ENCODE peak calls at places on chromosomes 12 and 14, in five cellular contexts. One of them, this sample, is unnamed.

GRCh38 chr14:72879431-72879830 is 14.5 kb downstream of the DPF3 start:
- DNase-seq in fibroblast of pulmonary artery: no peak
- DNase-seq in glomerular endothelial cell: no peak
- DNase-seq in ecto neural progenitor cell: no peak
- DNase-seq in frontal cortex: no peak
- DNase-seq in this sample: no peak

GRCh38 chr12:24047345-24047744 is 97.9 kb upstream of the SOX5 start:
- DNase-seq in fibroblast of pulmonary artery: peak
- DNase-seq in glomerular endothelial cell: no peak
- DNase-seq in ecto neural progenitor cell: no peak
- DNase-seq in frontal cortex: no peak
- DNase-seq in this sample: no peak

GRCh38 chr12:72035625-72036024 is 97.0 kb downstream of the TPH2 start:
- DNase-seq in fibroblast of pulmonary artery: no peak
- DNase-seq in glomerular endothelial cell: no peak
- DNase-seq in ecto neural progenitor cell: no peak
- DNase-seq in frontal cortex: no peak
- DNase-seq in this sample: no peak

GRCh38 chr12:130154276-130154675 is 8.0 kb upstream of the FZD10 start:
- DNase-seq in fibroblast of pulmonary artery: no peak
- DNase-seq in glomerular endothelial cell: no peak
- DNase-seq in ecto neural progenitor cell: no peak
- DNase-seq in frontal cortex: no peak
- DNase-seq in this sample: no peak

GRCh38 chr12:6310771-6311610 is 509 bp downstream of the PLEKHG6 start:
- DNase-seq in fibroblast of pulmonary artery: no peak
- DNase-seq in glomerular endothelial cell: no peak
- DNase-seq in ecto neural progenitor cell: peak
- DNase-seq in frontal cortex: no peak
- DNase-seq in this sample: no peak

GRCh38 chr14:61838661-61839060 is 76.4 kb downstream of the SNAPC1 start:
- DNase-seq in fibroblast of pulmonary artery: peak
- DNase-seq in glomerular endothelial cell: no peak
- DNase-seq in ecto neural progenitor cell: no peak
- DNase-seq in frontal cortex: no peak
- DNase-seq in this sample: no peak

GRCh38 chr14:38705220-38705619 is 397.8 kb downstream of the SEC23A start:
- DNase-seq in fibroblast of pulmonary artery: no peak
- DNase-seq in glomerular endothelial cell: no peak
- DNase-seq in ecto neural progenitor cell: no peak
- DNase-seq in frontal cortex: no peak
- DNase-seq in this sample: no peak

GRCh38 chr12:109291531-109292341 is 17.3 kb downstream of the FOXN4 start:
- DNase-seq in fibroblast of pulmonary artery: peak
- DNase-seq in glomerular endothelial cell: no peak
- DNase-seq in ecto neural progenitor cell: peak
- DNase-seq in frontal cortex: peak
- DNase-seq in this sample: no peak

GRCh38 chr12:117031843-117032592 is 67.2 kb downstream of the TESC start:
- DNase-seq in fibroblast of pulmonary artery: no peak
- DNase-seq in glomerular endothelial cell: no peak
- DNase-seq in ecto neural progenitor cell: no peak
- DNase-seq in frontal cortex: no peak
- DNase-seq in this sample: no peak

This sample was measured in cardiac septum.